ENCODE peak calls at places on chromosomes 3 and 15, in four cellular contexts. J is fibroblast of lung, C is K562, O is breast epithelium. N is an unnamed sample.
A peak's percentile ranks its signal among the peaks of the same experiment; 100 is the strongest.

GRCh38 chr3:117630885-117631284 is 921.3 kb downstream of the TUSC7 start:
- DNase-seq in J (no peak), C (no peak), O (no peak), N (no peak)

GRCh38 chr3:194582196-194582905 is 50.9 kb downstream of the TMEM44 start:
- DNase-seq in J (no peak), C (no peak), O (no peak), N (no peak)

GRCh38 chr3:159846255-159846654 is 142.4 kb upstream of the IL12A start:
- DNase-seq in J (no peak), C (no peak), O (no peak), N (no peak)

GRCh38 chr3:494190-494589 is 297.6 kb downstream of the CHL1 start:
- DNase-seq in J (no peak), C (no peak), O (no peak), N (no peak)

GRCh38 chr3:99713440-99713839 is 75.0 kb downstream of the COL8A1 start:
- DNase-seq in J (no peak), C (no peak), O (no peak), N (no peak)

GRCh38 chr3:39149059-39149455 is 4.3 kb downstream of the CSRNP1 start:
- DNase-seq in J (no peak), C (no peak), O (no peak), N (no peak)

GRCh38 chr15:44536298-44536961 is 517 bp upstream of the EIF3J start:
- DNase-seq in J (peak; percentile 78), C (peak; percentile 86), O (peak; percentile 87), N (peak; percentile 73)

GRCh38 chr15:32733276-32733675 is 15.5 kb downstream of the GREM1 start:
- DNase-seq in J (peak; percentile 76), C (no peak), O (no peak), N (no peak)

GRCh38 chr3:13574798-13575451 is 26.0 kb downstream of the FBLN2 start:
- DNase-seq in J (peak; percentile 70), C (peak; percentile 87), O (no peak), N (no peak)

GRCh38 chr3:4837405-4837804 is 141.8 kb upstream of the BHLHE40 start:
- DNase-seq in J (no peak), C (no peak), O (no peak), N (no peak)

GRCh38 chr15:99719096-99719541 is 14.1 kb downstream of the LYSMD4 start:
- DNase-seq in J (peak; percentile 95), C (no peak), O (no peak), N (no peak)

GRCh38 chr15:52112203-52112750 is 298 bp downstream of the BCL2L10 start:
- DNase-seq in J (no peak), C (no peak), O (no peak), N (peak; percentile 53)

GRCh38 chr3:86382556-86382955 is 608.4 kb downstream of the VGLL3 start:
- DNase-seq in J (no peak), C (no peak), O (no peak), N (no peak)

GRCh38 chr3:126540342-126540849 is 16.4 kb downstream of the CHST13 start:
- DNase-seq in J (peak; percentile 90), C (peak; percentile 45), O (peak; percentile 43), N (no peak)

GRCh38 chr3:61855211-61855610 is 293.8 kb downstream of the PTPRG start:
- DNase-seq in J (peak; percentile 42), C (no peak), O (no peak), N (no peak)

GRCh38 chr15:42038401-42038800 is 17.6 kb upstream of the PLA2G4E start:
- DNase-seq in J (no peak), C (no peak), O (no peak), N (no peak)

GRCh38 chr15:52154896-52155865 is 36.0 kb downstream of the GNB5 start:
- DNase-seq in J (no peak), C (no peak), O (no peak), N (no peak)

GRCh38 chr15:60340207-60340921 is 57.4 kb downstream of the ANXA2 start:
- DNase-seq in J (no peak), C (peak; percentile 12), O (no peak), N (no peak)
- TF ChIP-seq CTCF in J (no peak), C (peak; percentile 46), O (no peak), N (no peak)

GRCh38 chr3:53748512-53749271 is 97.5 kb downstream of the CHDH start:
- DNase-seq in J (no peak), C (no peak), O (no peak), N (no peak)
- H3K4me3 ChIP-seq in J (no peak overlapping the region), C (no peak overlapping the region), O (no peak overlapping the region), N (no peak overlapping the region)

GRCh38 chr15:34013746-34014145 is 25.3 kb downstream of the AVEN start:
- DNase-seq in J (no peak), C (no peak), O (no peak), N (no peak)
- H3K27ac ChIP-seq in J (no peak overlapping the region), C (no peak overlapping the region), O (no peak overlapping the region), N (no peak overlapping the region)

GRCh38 chr15:57377478-57377847 is 1.2 kb downstream of the CGNL1 start:
- DNase-seq in J (no peak), C (no peak), O (no peak), N (no peak)
- TF ChIP-seq CTCF in J (no peak), C (no peak), O (no peak), N (no peak)

DNA sequence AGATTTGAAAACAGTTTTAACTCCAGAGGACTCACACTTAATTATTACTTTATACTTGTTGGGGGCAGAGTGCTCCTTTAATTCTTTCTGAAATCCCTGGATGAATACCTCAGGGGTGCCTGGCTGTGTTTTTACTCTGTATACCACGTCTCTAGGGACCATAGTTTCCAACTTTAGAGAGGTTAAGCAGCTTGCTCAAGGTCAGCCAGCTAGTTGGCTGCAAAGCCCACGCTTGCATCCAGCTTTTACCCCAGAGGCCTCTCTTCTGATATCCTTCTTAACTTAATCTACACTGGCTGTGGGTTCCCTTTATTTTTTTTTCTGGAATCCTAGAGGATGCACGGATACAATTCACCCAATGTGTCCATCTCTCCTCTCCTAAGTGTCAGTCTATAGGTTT is 1.4 kb downstream of the PDZRN3 start:
- DNase-seq in J (no peak), C (no peak), O (no peak), N (no peak)
- H3K4me3 ChIP-seq in J (peak overlapping the region; percentile 42), C (no peak overlapping the region), O (peak overlapping the region; percentile 63), N (peak overlapping the region; percentile 73)

DNA sequence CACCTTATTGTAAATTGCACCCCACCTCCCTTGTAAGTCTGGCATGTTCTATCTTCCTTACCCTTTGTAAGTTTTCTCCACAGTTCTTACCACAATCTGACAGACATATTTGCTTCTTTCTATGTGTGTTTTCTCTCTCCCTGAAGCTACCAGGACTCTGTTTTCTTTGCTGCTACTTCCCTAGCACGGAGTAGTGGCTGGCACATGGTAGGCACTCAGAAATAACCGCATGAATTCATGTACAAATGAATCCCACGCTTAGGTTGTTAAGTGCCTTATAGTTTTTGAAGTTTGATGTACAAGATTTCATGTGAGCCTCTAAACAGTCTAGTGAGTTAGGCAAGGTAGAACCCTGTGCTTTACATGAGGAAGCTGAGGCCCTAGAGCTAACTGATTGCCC is 178.4 kb upstream of the CTDSPL start:
- DNase-seq in J (no peak), C (no peak), O (no peak), N (no peak)
- H3K27ac ChIP-seq in J (no peak overlapping the region), C (no peak overlapping the region), O (no peak overlapping the region), N (no peak overlapping the region)

GRCh38 chr3:75341324-75342067 is 322.6 kb upstream of the FRG2C start:
- DNase-seq in J (no peak), C (peak; percentile 16), O (no peak), N (no peak)
- TF ChIP-seq CTCF in J (no peak), C (peak; percentile 19), O (no peak), N (no peak)

GRCh38 chr3:155701882-155702465 is 42.9 kb downstream of the PLCH1 start:
- DNase-seq in J (peak; percentile 42), C (peak; percentile 61), O (no peak), N (no peak)
- H3K4me3 ChIP-seq in J (no peak overlapping the region), C (no peak overlapping the region), O (no peak overlapping the region), N (peak overlapping the region; percentile 41)